ENCODE peak calls at places on chromosomes 11 and 22, in five cellular contexts. S is iPS-NIHi11, I is ascending aorta, K is SHP77, A is HT-29. P is an unnamed sample.

GRCh38 chr11:68117896-68118470 is 3.2 kb downstream of the CHKA start:
- DNase-seq in S (no peak), I (no peak), K (no peak), A (peak; percentile 82), P (no peak)

GRCh38 chr11:69442807-69443137 is 38.7 kb upstream of the LINC01488 start:
- DNase-seq in S (no peak), I (no peak), K (no peak), A (peak; percentile 74), P (no peak)

GRCh38 chr11:12801976-12802375 is 127.8 kb downstream of the TEAD1 start:
- DNase-seq in S (no peak), I (no peak), K (no peak), A (peak; percentile 43), P (no peak)

GRCh38 chr22:47444746-47445065 is 682.3 kb downstream of the TBC1D22A start:
- DNase-seq in S (no peak), I (no peak), K (no peak), A (no peak), P (no peak)

GRCh38 chr11:65204646-65205601 is 23.2 kb downstream of the CAPN1 start:
- DNase-seq in S (peak; percentile 95), I (peak; percentile 63), K (peak; percentile 43), A (peak; percentile 72), P (peak; percentile 57)

GRCh38 chr11:46918087-46918751 is at the start of gene LRP4:
- DNase-seq in S (peak; percentile 88), I (no peak), K (peak; percentile 28), A (no peak), P (peak; percentile 37)

GRCh38 chr11:69554849-69555248 is 73.4 kb downstream of the LINC01488 start:
- DNase-seq in S (no peak), I (peak; percentile 22), K (no peak), A (no peak), P (no peak)

GRCh38 chr11:35563413-35564245 is 38.2 kb upstream of the PAMR1 start:
- DNase-seq in S (no peak), I (no peak), K (no peak), A (no peak), P (no peak)

GRCh38 chr11:121467965-121468364 is 15.2 kb upstream of the SORL1-AS1 start:
- DNase-seq in S (no peak), I (no peak), K (no peak), A (peak; percentile 43), P (peak; percentile 20)

GRCh38 chr11:119148855-119149370 is at the start of gene ABCG4:
- DNase-seq in S (peak; percentile 66), I (no peak), K (no peak), A (no peak), P (no peak)